ENCODE peak calls at places on chromosomes 1 and 21, in nine cellular contexts. I is HepG2, V is breast epithelium, O is H1, B is sigmoid colon, P is prostate gland, M is transverse colon, H is suprapubic skin, U is vagina. Q is an unnamed sample.

GRCh38 chr1:116255486-116255885 is 117.6 kb upstream of the ATP1A1 start:
- DNase-seq in H (no peak), V (no peak), I (no peak), M (no peak), B (no peak), P (no peak), U (no peak), O (no peak), Q (no peak)

GRCh38 chr1:48869116-48869893 is 92.6 kb upstream of the BEND5 start:
- DNase-seq in O (no peak), B (no peak), V (no peak), I (peak), U (no peak), M (no peak), P (peak), H (no peak), Q (no peak)

GRCh38 chr1:24351918-24352637 is 32.9 kb downstream of the GRHL3 start:
- DNase-seq in M (no peak), O (no peak), I (no peak), U (no peak), B (no peak), P (no peak), H (no peak), V (no peak), Q (no peak)

GRCh38 chr1:196029410-196029809 is 578.8 kb downstream of the KCNT2 start:
- DNase-seq in P (no peak), B (no peak), V (no peak), I (no peak), U (no peak), M (no peak), O (no peak), H (no peak), Q (no peak)

GRCh38 chr1:30106125-30106524 is 617.3 kb downstream of the MATN1 start:
- DNase-seq in V (no peak), O (peak), B (no peak), M (peak), U (no peak), P (peak), H (no peak), I (peak), Q (no peak)

GRCh38 chr1:157200451-157200850 is 62.3 kb upstream of the ETV3 start:
- DNase-seq in P (no peak), I (no peak), O (no peak), V (no peak), B (no peak), U (no peak), M (no peak), H (no peak), Q (no peak)

GRCh38 chr1:64112281-64112680 is 91.1 kb upstream of the UBE2U start:
- DNase-seq in M (no peak), H (no peak), B (no peak), U (no peak), V (no peak), P (no peak), O (no peak), I (no peak), Q (no peak)

GRCh38 chr1:87291107-87291506 is 37.6 kb upstream of the LMO4 start:
- DNase-seq in I (no peak), B (no peak), U (no peak), H (no peak), P (no peak), M (no peak), O (no peak), V (no peak), Q (no peak)

GRCh38 chr1:200525167-200526123 is 95.1 kb downstream of the KIF14 start:
- DNase-seq in B (no peak), H (no peak), U (no peak), P (no peak), O (no peak), V (no peak), I (no peak), M (no peak), Q (no peak)

GRCh38 chr21:36069713-36070573 is at the start of gene CBR1:
- DNase-seq in O (no peak), M (peak), V (peak), P (peak), I (peak), H (peak), U (peak), B (peak), Q (peak)

GRCh38 chr1:202154766-202155477 is 5.5 kb downstream of the PTPN7 start:
- DNase-seq in I (peak), M (peak), P (no peak), B (no peak), H (no peak), O (peak), U (no peak), V (no peak), Q (no peak)

GRCh38 chr1:235835226-235835625 is 31.5 kb downstream of the LYST start:
- DNase-seq in H (no peak), I (no peak), M (peak), B (peak), U (no peak), P (no peak), O (no peak), V (no peak), Q (no peak)

GRCh38 chr21:32772281-32773047 is 909 bp upstream of the PAXBP1 start:
- DNase-seq in U (no peak), I (no peak), P (peak), O (no peak), B (no peak), V (no peak), M (peak), H (peak), Q (peak)

GRCh38 chr1:231970684-231971083 is 344.1 kb downstream of the DISC1 start:
- DNase-seq in U (no peak), P (no peak), H (no peak), B (no peak), V (no peak), O (no peak), I (no peak), M (no peak), Q (no peak)

GRCh38 chr1:153488731-153489130 is 28.3 kb upstream of the S100A7 start:
- DNase-seq in M (no peak), O (no peak), U (no peak), H (no peak), I (no peak), B (peak), P (no peak), V (no peak), Q (no peak)

GRCh38 chr1:24036080-24036479 is 56.0 kb upstream of the SRSF10 start:
- DNase-seq in M (no peak), V (no peak), P (no peak), H (no peak), I (no peak), B (peak), O (no peak), U (no peak), Q (no peak)

GRCh38 chr1:12098786-12099185 is 35.7 kb downstream of the TNFRSF8 start:
- DNase-seq in U (no peak), O (no peak), B (no peak), I (no peak), V (no peak), H (no peak), P (no peak), M (no peak), Q (no peak)

GRCh38 chr1:61539720-61540462 is 185.1 kb downstream of the TM2D1 start:
- DNase-seq in O (no peak), B (no peak), U (no peak), I (no peak), H (no peak), M (no peak), V (no peak), P (no peak), Q (no peak)

GRCh38 chr1:237186733-237187132 is 144.7 kb downstream of the RYR2 start:
- DNase-seq in I (no peak), M (no peak), O (no peak), H (no peak), P (no peak), B (no peak), V (no peak), U (no peak), Q (no peak)

GRCh38 chr21:33491373-33492102 is at the start of gene DNAJC28:
- DNase-seq in V (peak), I (peak), U (peak), P (peak), B (peak), O (peak), M (peak), H (peak), Q (peak)

GRCh38 chr1:32390904-32391480 is 3.2 kb downstream of the BSDC1 start:
- DNase-seq in B (no peak), V (no peak), I (no peak), H (no peak), U (no peak), P (no peak), O (no peak), M (no peak), Q (no peak)

GRCh38 chr1:231691618-231692259 is 65.1 kb downstream of the DISC1 start:
- DNase-seq in B (no peak), U (no peak), H (no peak), I (peak), V (no peak), P (no peak), M (no peak), O (peak), Q (no peak)

GRCh38 chr21:17105972-17106371 is 406.9 kb upstream of the CXADR start:
- DNase-seq in V (no peak), U (no peak), B (no peak), P (peak), M (no peak), O (no peak), H (no peak), I (no peak), Q (no peak)

GRCh38 chr1:41462680-41463004 is 21.8 kb downstream of the EDN2 start:
- DNase-seq in V (no peak), M (no peak), H (peak), O (no peak), B (no peak), P (no peak), I (no peak), U (no peak), Q (no peak)

GRCh38 chr1:154741747-154742495 is 128.2 kb downstream of the KCNN3 start:
- DNase-seq in B (no peak), U (peak), P (no peak), I (peak), O (peak), V (no peak), M (no peak), H (no peak), Q (no peak)

GRCh38 chr1:23922321-23922943 is 9.3 kb upstream of the CNR2 start:
- DNase-seq in M (no peak), U (no peak), P (no peak), I (no peak), H (no peak), O (no peak), V (no peak), B (no peak), Q (no peak)

GRCh38 chr1:118826669-118827068 is 161.5 kb downstream of the TBX15 start:
- DNase-seq in U (no peak), H (no peak), V (no peak), P (no peak), O (no peak), B (no peak), M (no peak), I (no peak), Q (no peak)

GRCh38 chr1:51912881-51913280 is 34.4 kb upstream of the NRDC start:
- DNase-seq in U (no peak), I (no peak), M (no peak), B (no peak), O (no peak), H (no peak), V (no peak), P (no peak), Q (no peak)

GRCh38 chr1:31742462-31743212 is 21.5 kb downstream of the ADGRB2 start:
- DNase-seq in I (no peak), U (no peak), O (peak), H (no peak), V (no peak), M (no peak), P (no peak), B (no peak), Q (no peak)

GRCh38 chr1:76763678-76764077 is 103.6 kb upstream of the ST6GALNAC5 start:
- DNase-seq in U (no peak), V (no peak), I (no peak), P (no peak), M (no peak), B (no peak), O (no peak), H (no peak), Q (no peak)

GRCh38 chr1:58781541-58782307 is 2.1 kb downstream of the JUN start:
- DNase-seq in U (no peak), H (peak), B (peak), O (peak), I (no peak), P (peak), M (peak), V (peak), Q (no peak)

GRCh38 chr1:58782308-58783089 is 1.3 kb downstream of the JUN start:
- DNase-seq in V (peak), U (no peak), P (peak), O (peak), B (peak), I (no peak), H (peak), M (peak), Q (peak)

GRCh38 chr1:58779837-58780585 is 3.8 kb downstream of the JUN start:
- DNase-seq in H (peak), M (peak), O (no peak), B (peak), P (peak), U (no peak), V (peak), I (peak), Q (no peak)

GRCh38 chr1:58779059-58779754 is 4.6 kb downstream of the JUN start:
- DNase-seq in P (no peak), B (no peak), U (no peak), H (no peak), M (no peak), V (no peak), I (no peak), O (no peak), Q (no peak)

DNA sequence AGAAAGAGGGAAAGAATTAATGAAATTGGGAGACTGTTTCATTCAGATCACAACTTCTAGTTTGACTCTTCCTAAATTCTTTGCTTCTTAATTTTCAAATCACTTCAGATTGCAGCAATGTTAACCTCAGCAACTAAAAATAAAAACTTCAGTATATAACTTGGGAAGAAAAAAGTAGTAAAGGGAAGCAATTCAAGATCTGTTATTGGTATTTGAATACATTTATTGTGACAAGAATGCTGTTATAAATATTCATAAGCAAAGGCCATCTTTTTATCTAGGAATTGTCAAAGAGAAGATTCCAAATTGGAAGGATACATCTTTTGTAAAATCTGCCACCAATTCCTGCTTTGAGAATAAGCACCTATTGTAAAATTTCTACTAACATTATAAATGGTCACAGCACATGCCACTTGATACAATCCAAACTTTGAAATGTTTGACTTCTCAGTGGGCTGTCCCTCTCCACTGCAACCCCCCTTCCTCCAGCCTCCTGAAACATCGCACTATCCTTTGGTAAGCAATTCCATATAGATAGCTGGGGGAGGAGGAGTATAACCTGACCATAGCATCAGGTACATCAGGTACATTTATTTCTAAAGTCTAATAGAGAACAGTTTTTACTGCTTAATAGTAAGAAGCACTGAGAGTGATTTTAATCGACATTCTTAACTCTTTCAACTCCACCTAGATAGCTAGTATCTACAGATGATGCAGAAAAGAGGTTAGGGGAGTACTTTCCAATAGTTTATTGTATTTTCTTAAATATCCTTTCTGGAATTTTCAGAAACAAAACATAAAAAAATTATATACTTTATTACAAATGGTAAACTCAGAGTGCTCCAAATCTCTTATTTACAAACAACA is 3.0 kb downstream of the JUN start:
- DNase-seq in B (no peak), M (no peak), V (no peak), I (no peak), H (no peak), O (no peak), U (no peak), P (peak), Q (no peak)
- TF ChIP-seq POLR2AphosphoS5 in B (peak), M (peak), V (peak), I (peak), H (no peak), O (peak), U (no peak), P (peak), Q (peak)

GRCh38 chr1:159009704-159010361 is at the start of gene IFI16:
- DNase-seq in M (peak), U (peak), V (no peak), P (peak), I (no peak), B (peak), H (peak), O (no peak), Q (peak)
- TF ChIP-seq POLR2A in M (peak), U (peak), V (peak), P (peak), I (no peak), B (peak), H (peak), O (no peak), Q (peak)

GRCh38 chr1:35178874-35179380 is 14.0 kb downstream of the SFPQ start:
- DNase-seq in V (no peak), P (no peak), M (no peak), I (peak), U (no peak), H (no peak), O (no peak), B (no peak), Q (no peak)

GRCh38 chr1:35178295-35178695 is 14.7 kb downstream of the SFPQ start:
- DNase-seq in O (no peak), B (no peak), U (no peak), V (no peak), I (no peak), P (no peak), M (no peak), H (no peak), Q (no peak)

GRCh38 chr1:35175067-35176001 is 17.6 kb downstream of the SFPQ start:
- DNase-seq in I (no peak), P (no peak), U (no peak), B (no peak), H (no peak), V (no peak), M (no peak), O (no peak), Q (no peak)

GRCh38 chr1:35179864-35180263 is 13.1 kb downstream of the SFPQ start:
- DNase-seq in I (no peak), V (no peak), U (no peak), P (no peak), O (no peak), M (no peak), B (no peak), H (no peak), Q (no peak)

GRCh38 chr1:35177237-35177786 is 15.6 kb downstream of the SFPQ start:
- DNase-seq in H (no peak), I (no peak), P (no peak), M (no peak), B (no peak), U (no peak), O (no peak), V (no peak), Q (no peak)
- TF ChIP-seq POLR2AphosphoS5 in H (no peak), I (no peak), P (no peak), M (no peak), B (no peak), U (no peak), O (peak), V (no peak), Q (peak)

GRCh38 chr1:34865981-34866761 is 6.6 kb upstream of the SMIM12 start:
- DNase-seq in O (peak), V (peak), U (no peak), H (peak), I (peak), P (peak), B (peak), M (peak), Q (peak)
- TF ChIP-seq POLR2A in O (no peak), V (no peak), U (no peak), H (peak), I (no peak), P (no peak), B (no peak), M (peak), Q (peak)

DNA sequence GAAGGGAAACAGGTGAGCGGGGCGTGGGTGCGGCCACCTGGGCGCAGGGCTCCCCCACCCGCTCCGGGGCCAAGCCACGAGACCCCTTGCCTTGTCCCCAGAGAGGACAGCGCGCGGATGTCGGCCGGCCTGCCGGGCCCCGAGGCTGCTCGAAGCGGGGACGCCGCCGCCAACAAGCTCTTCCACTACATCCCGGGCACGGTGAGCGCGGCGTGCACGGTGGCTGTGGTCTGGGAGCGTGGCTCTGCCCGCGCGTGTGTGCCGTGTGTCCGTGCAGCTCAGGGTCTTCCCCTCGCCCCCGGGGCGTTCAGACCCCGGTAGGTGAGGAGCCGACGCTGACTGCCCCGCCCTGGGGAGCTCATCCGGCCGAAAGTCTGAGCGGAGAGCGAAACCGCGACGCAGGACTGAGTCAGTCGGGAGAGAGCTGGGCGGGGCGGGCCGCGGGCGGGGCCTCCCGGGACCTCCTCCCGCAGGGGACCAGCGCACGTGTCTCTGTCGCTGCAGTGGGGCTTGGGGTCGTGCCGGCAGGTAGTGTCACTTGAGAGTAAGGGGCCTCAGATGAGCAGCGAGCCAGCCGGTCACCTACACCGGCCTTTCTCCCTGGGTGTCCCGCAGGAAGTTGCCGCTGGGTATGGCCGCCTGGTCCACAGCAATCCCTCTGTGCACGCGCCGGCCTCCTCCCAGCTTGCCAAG is 467 bp downstream of the PLEKHN1 start:
- DNase-seq in I (peak), V (peak), H (no peak), B (peak), M (peak), O (peak), P (peak), U (no peak), Q (peak)
- TF ChIP-seq POLR2AphosphoS5 in I (no peak), V (peak), H (no peak), B (no peak), M (peak), O (no peak), P (peak), U (peak), Q (no peak)

GRCh38 chr1:39788758-39789570 is at the start of gene BMP8B:
- DNase-seq in O (peak), M (peak), V (no peak), I (no peak), U (no peak), P (peak), H (no peak), B (peak), Q (peak)
- TF ChIP-seq POLR2A in O (no peak), M (peak), V (no peak), I (no peak), U (no peak), P (no peak), H (no peak), B (no peak), Q (no peak)

GRCh38 chr1:36155560-36156328 is at the start of gene MAP7D1:
- DNase-seq in V (peak), O (peak), U (no peak), B (peak), M (peak), H (peak), P (peak), I (peak), Q (peak)
- TF ChIP-seq POLR2AphosphoS5 in V (peak), O (no peak), U (peak), B (peak), M (peak), H (no peak), P (peak), I (peak), Q (peak)

GRCh38 chr1:226973898-226974543 is 33.9 kb downstream of the COQ8A start:
- DNase-seq in M (peak), O (no peak), I (peak), H (no peak), P (no peak), U (peak), V (no peak), B (peak), Q (no peak)
- TF ChIP-seq POLR2A in M (no peak), O (no peak), I (no peak), H (no peak), P (no peak), U (peak), V (no peak), B (no peak), Q (no peak)

DNA sequence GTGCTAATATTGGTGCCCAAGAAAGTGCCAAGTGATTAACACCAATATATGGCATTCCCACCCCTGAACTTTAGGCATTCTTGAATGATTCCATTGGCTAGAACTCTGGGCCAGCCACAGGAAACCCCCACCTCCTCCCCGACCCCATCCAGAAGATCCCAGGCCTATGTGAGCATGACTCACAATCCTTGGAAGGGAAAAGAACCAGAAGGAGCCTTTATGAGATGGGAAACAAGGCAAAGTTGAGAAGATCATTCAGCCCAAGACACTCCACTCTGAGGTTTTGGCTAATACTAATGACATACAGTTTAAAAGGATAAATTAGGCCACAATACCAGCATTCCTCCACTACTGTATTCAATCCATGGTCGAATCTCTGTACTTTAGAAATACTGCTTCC is 21.8 kb downstream of the ELK4 start:
- DNase-seq in I (no peak), U (no peak), H (no peak), V (no peak), O (no peak), P (no peak), M (no peak), B (no peak), Q (no peak)
- TF ChIP-seq POLR2AphosphoS5 in I (no peak), U (no peak), H (no peak), V (no peak), O (no peak), P (no peak), M (no peak), B (no peak), Q (no peak)

Q was measured in GM12891.